ENCODE peak calls at places on chromosome 5, in nine cellular contexts. Q is NCI-H345; S is Kasumi-1; N is stimulated activated CD4-positive, alpha-beta T cell treated with anti-CD3 and anti-CD28 coated beads, Interleukin-15, amount 100 ng/mL, for 24 hours; I is testis; T is activated T-cell treated with anti-CD3 and anti-CD28 coated beads for 48 hours; Z is lung; H is skeletal muscle cell; A is HCT116. M is an unnamed sample.

GRCh38 chr5:166724284-166724683 is 1567.2 kb upstream of the WWC1 start:
- DNase-seq in Q (peak), S (no peak), N (no peak), I (no peak), T (no peak), Z (no peak), H (no peak), A (no peak), M (no peak)

GRCh38 chr5:30846171-30846570 is 347.3 kb upstream of the CDH6 start:
- DNase-seq in Q (no peak), S (no peak), N (no peak), I (no peak), T (no peak), Z (no peak), H (no peak), A (no peak), M (no peak)

GRCh38 chr5:136066705-136067271 is 38.0 kb downstream of the TGFBI start:
- DNase-seq in Q (peak), S (no peak), N (no peak), I (peak), T (no peak), Z (no peak), H (peak), A (no peak), M (no peak)

GRCh38 chr5:962386-962785 is 46.2 kb upstream of the NKD2 start:
- DNase-seq in Q (no peak), S (no peak), N (no peak), I (no peak), T (no peak), Z (no peak), H (no peak), A (no peak), M (no peak)

GRCh38 chr5:170755679-170756456 is 27.7 kb upstream of the GABRP start:
- DNase-seq in Q (peak), S (no peak), N (no peak), I (no peak), T (no peak), Z (peak), H (no peak), A (no peak), M (no peak)

GRCh38 chr5:94304146-94304545 is 314.3 kb downstream of the KIAA0825 start:
- DNase-seq in Q (no peak), S (no peak), N (no peak), I (no peak), T (no peak), Z (no peak), H (no peak), A (no peak), M (no peak)

GRCh38 chr5:119362714-119363113 is 6.9 kb downstream of the TNFAIP8 start:
- DNase-seq in Q (no peak), S (no peak), N (no peak), I (no peak), T (no peak), Z (no peak), H (no peak), A (no peak), M (no peak)

GRCh38 chr5:177307544-177308363 is 3.9 kb downstream of the MXD3 start:
- DNase-seq in Q (no peak), S (no peak), N (no peak), I (no peak), T (no peak), Z (no peak), H (no peak), A (no peak), M (no peak)

GRCh38 chr5:171573451-171574160 is 154.2 kb downstream of the FGF18 start:
- DNase-seq in Q (no peak), S (no peak), N (no peak), I (no peak), T (no peak), Z (no peak), H (no peak), A (no peak), M (no peak)

GRCh38 chr5:151675956-151676712 is 10.6 kb downstream of the SPARC start:
- DNase-seq in Q (no peak), S (peak), N (no peak), I (no peak), T (no peak), Z (no peak), H (no peak), A (no peak), M (no peak)

GRCh38 chr5:27708579-27708978 is 670.2 kb upstream of the CDH9 start:
- DNase-seq in Q (no peak), S (no peak), N (no peak), I (no peak), T (no peak), Z (no peak), H (no peak), A (no peak), M (peak)

GRCh38 chr5:158435161-158435616 is 576.2 kb upstream of the CLINT1 start:
- DNase-seq in Q (no peak), S (no peak), N (peak), I (no peak), T (peak), Z (no peak), H (no peak), A (no peak), M (no peak)

GRCh38 chr5:401216-402034 is 41.6 kb upstream of the EXOC3 start:
- DNase-seq in Q (no peak), S (no peak), N (no peak), I (no peak), T (no peak), Z (no peak), H (no peak), A (no peak), M (no peak)

GRCh38 chr5:126384985-126385384 is 38.2 kb upstream of the GRAMD2B start:
- DNase-seq in Q (peak), S (no peak), N (no peak), I (no peak), T (no peak), Z (no peak), H (peak), A (no peak), M (no peak)

GRCh38 chr5:117741655-117742226 is 1167.1 kb upstream of the SEMA6A start:
- DNase-seq in Q (no peak), S (no peak), N (no peak), I (no peak), T (no peak), Z (no peak), H (no peak), A (no peak), M (no peak)

GRCh38 chr5:64947031-64947430 is 178.3 kb downstream of the CWC27 start:
- DNase-seq in Q (peak), S (no peak), N (no peak), I (no peak), T (no peak), Z (no peak), H (peak), A (no peak), M (no peak)

GRCh38 chr5:135894271-135894670 is 1.4 kb downstream of the IL9 start:
- DNase-seq in Q (no peak), S (no peak), N (no peak), I (no peak), T (no peak), Z (no peak), H (no peak), A (no peak), M (no peak)

GRCh38 chr5:163815240-163815791 is 309.9 kb downstream of the MAT2B start:
- DNase-seq in Q (no peak), S (no peak), N (no peak), I (no peak), T (no peak), Z (no peak), H (no peak), A (no peak), M (no peak)

GRCh38 chr5:102937916-102938315 is 182.0 kb downstream of the GIN1 start:
- DNase-seq in Q (no peak), S (no peak), N (no peak), I (no peak), T (no peak), Z (no peak), H (no peak), A (no peak), M (no peak)

GRCh38 chr5:103041071-103041676 is 78.8 kb downstream of the GIN1 start:
- DNase-seq in Q (peak), S (peak), N (no peak), I (no peak), T (no peak), Z (no peak), H (no peak), A (peak), M (peak)

GRCh38 chr5:67350185-67350584 is 153.6 kb upstream of the CD180 start:
- DNase-seq in Q (no peak), S (peak), N (no peak), I (no peak), T (no peak), Z (no peak), H (no peak), A (no peak), M (no peak)

GRCh38 chr5:74503-75109 is 17.4 kb upstream of the PLEKHG4B start:
- DNase-seq in Q (no peak), S (no peak), N (no peak), I (no peak), T (no peak), Z (no peak), H (no peak), A (no peak), M (no peak)

GRCh38 chr5:142013734-142014495 is 1.1 kb upstream of the GNPDA1 start:
- DNase-seq in Q (no peak), S (no peak), N (peak), I (peak), T (no peak), Z (no peak), H (peak), A (no peak), M (peak)

GRCh38 chr5:150789943-150790611 is 11.5 kb downstream of the SMIM3 start:
- DNase-seq in Q (no peak), S (peak), N (peak), I (peak), T (peak), Z (peak), H (peak), A (peak), M (peak)

GRCh38 chr5:157710887-157711286 is 20.3 kb upstream of the THG1L start:
- DNase-seq in Q (no peak), S (no peak), N (no peak), I (no peak), T (no peak), Z (no peak), H (peak), A (no peak), M (no peak)